ENCODE peak calls at places on chromosome 16, in four cellular contexts. C is HCT116, M is WTC11, A is HepG2. O is an unnamed sample.

GRCh38 chr16:85104821-85105391 is 7.4 kb downstream of the CIBAR2 start:
- DNase-seq in M (no peak), C (no peak), A (no peak), O (no peak)

GRCh38 chr16:58882292-58882691 is 148.2 kb upstream of the GOT2 start:
- DNase-seq in C (no peak), A (no peak), M (no peak), O (no peak)

GRCh38 chr16:85286970-85287814 is 174.9 kb upstream of the CIBAR2 start:
- DNase-seq in M (no peak), A (no peak), C (no peak), O (no peak)

GRCh38 chr16:47136101-47136820 is 7.5 kb downstream of the NETO2 start:
- DNase-seq in C (peak), M (no peak), A (peak), O (no peak)

GRCh38 chr16:26231647-26232046 is 539.9 kb downstream of the HS3ST4 start:
- DNase-seq in C (no peak), M (no peak), A (no peak), O (no peak)

GRCh38 chr16:22116095-22116700 is 23.9 kb downstream of the VWA3A start:
- DNase-seq in M (no peak), C (no peak), A (no peak), O (no peak)

GRCh38 chr16:58063377-58064076 is 38.0 kb downstream of the MMP15 start:
- DNase-seq in C (no peak), A (no peak), M (no peak), O (no peak)

GRCh38 chr16:56580391-56581048 is 8.8 kb upstream of the MT3 start:
- DNase-seq in M (no peak), A (no peak), C (no peak), O (no peak)

GRCh38 chr16:84712801-84713775 is 13.3 kb downstream of the USP10 start:
- DNase-seq in A (peak), M (no peak), C (no peak), O (no peak)

GRCh38 chr16:22402191-22402590 is 27.8 kb upstream of the CDR2 start:
- DNase-seq in C (no peak), M (no peak), A (no peak), O (no peak)

GRCh38 chr16:47499700-47500264 is 38.7 kb downstream of the PHKB start:
- DNase-seq in C (no peak), A (peak), M (no peak), O (no peak)

GRCh38 chr16:84606081-84606875 is 11.6 kb downstream of the COTL1 start:
- DNase-seq in M (no peak), C (no peak), A (no peak), O (no peak)

GRCh38 chr16:48321307-48322036 is 63.7 kb downstream of the SIAH1 start:
- DNase-seq in C (no peak), A (no peak), M (no peak), O (no peak)

GRCh38 chr16:27080870-27081269 is 14.1 kb downstream of the C16orf82 start:
- DNase-seq in M (peak), C (peak), A (peak), O (peak)

GRCh38 chr16:28210979-28211505 is 723 bp downstream of the XPO6 start:
- DNase-seq in M (peak), C (no peak), A (peak), O (peak)

GRCh38 chr16:68372381-68372720 is 61.5 kb downstream of the PRMT7 start:
- DNase-seq in M (no peak), C (no peak), A (no peak), O (no peak)

GRCh38 chr16:27223701-27224100 is 20.4 kb downstream of the KDM8 start:
- DNase-seq in A (no peak), C (no peak), M (no peak), O (no peak)

GRCh38 chr16:23469814-23470213 is 16.8 kb upstream of the COG7 start:
- DNase-seq in C (peak), M (no peak), A (no peak), O (no peak)

GRCh38 chr16:54285414-54286066 is 1.0 kb downstream of the IRX3 start:
- DNase-seq in C (no peak), A (peak), M (peak), O (peak)

GRCh38 chr16:3938471-3938842 is 57.9 kb upstream of the CREBBP start:
- DNase-seq in M (no peak), C (no peak), A (no peak), O (no peak)

GRCh38 chr16:46947900-46948547 is 25.4 kb downstream of the DNAJA2 start:
- DNase-seq in A (peak), M (peak), C (peak), O (peak)

GRCh38 chr16:62190426-62190825 is 154.2 kb upstream of the CDH8 start:
- DNase-seq in A (peak), C (no peak), M (no peak), O (no peak)

GRCh38 chr16:11202260-11203091 is 53.5 kb downstream of the SOCS1 start:
- DNase-seq in C (no peak), M (no peak), A (no peak), O (no peak)

GRCh38 chr16:67528222-67528869 is at the start of gene RIPOR1:
- DNase-seq in M (peak), C (no peak), A (peak), O (peak)

GRCh38 chr16:64478258-64478906 is 643.5 kb downstream of the CDH11 start:
- DNase-seq in M (no peak), A (peak), C (no peak), O (no peak)

GRCh38 chr16:85091522-85091910 is 20.8 kb downstream of the CIBAR2 start:
- DNase-seq in M (no peak), A (no peak), C (no peak), O (no peak)

GRCh38 chr16:17520567-17520966 is 49.8 kb upstream of the XYLT1 start:
- DNase-seq in A (no peak), M (no peak), C (no peak), O (no peak)

GRCh38 chr16:69179255-69180010 is 7.5 kb upstream of the SNTB2 start:
- DNase-seq in A (peak), C (no peak), M (no peak), O (no peak)

GRCh38 chr16:17470871-17471744 is at the start of gene XYLT1:
- DNase-seq in C (no peak), M (peak), A (no peak), O (no peak)

GRCh38 chr16:69703638-69704037 is 22.7 kb downstream of the NQO1 start:
- DNase-seq in C (no peak), M (no peak), A (no peak), O (no peak)

GRCh38 chr16:23974223-23974622 is 138.4 kb downstream of the PRKCB start:
- DNase-seq in C (no peak), M (peak), A (no peak), O (peak)

GRCh38 chr16:50696575-50697420 is 3.4 kb downstream of the NOD2 start:
- DNase-seq in A (peak), C (peak), M (no peak), O (no peak)

GRCh38 chr16:85395207-85395912 is 217.8 kb upstream of the GSE1 start:
- DNase-seq in A (peak), M (peak), C (peak), O (peak)

GRCh38 chr16:61900482-61900881 is 135.8 kb downstream of the CDH8 start:
- DNase-seq in M (no peak), C (no peak), A (no peak), O (no peak)

GRCh38 chr16:9191274-9191850 is 99.9 kb downstream of the HAPSTR1 start:
- DNase-seq in A (no peak), C (no peak), M (no peak), O (no peak)

GRCh38 chr16:4097826-4098240 is 18.4 kb downstream of the ADCY9 start:
- DNase-seq in A (no peak), M (no peak), C (no peak), O (no peak)

GRCh38 chr16:86229283-86229682 is 281.0 kb upstream of the FOXF1 start:
- DNase-seq in M (no peak), A (no peak), C (no peak), O (no peak)

GRCh38 chr16:53043986-53044571 is 8.6 kb downstream of the CHD9NB start:
- DNase-seq in C (no peak), M (peak), A (peak), O (peak)
- TF ChIP-seq SP1 in C (no peak), M (peak), A (no peak), O (no peak)

GRCh38 chr16:88920618-88921602 is 54.5 kb upstream of the PABPN1L start:
- DNase-seq in M (no peak), C (no peak), A (no peak), O (no peak)
- TF ChIP-seq SP1 in M (no peak), C (no peak), A (no peak), O (no peak)

GRCh38 chr16:1152123-1152638 is 725 bp upstream of the CACNA1H start:
- DNase-seq in M (peak), C (no peak), A (no peak), O (peak)
- TF ChIP-seq SP1 in M (no peak), C (no peak), A (no peak), O (no peak)

GRCh38 chr16:66490774-66491715 is 58.9 kb downstream of the TK2 start:
- DNase-seq in A (no peak), M (no peak), C (no peak), O (no peak)

GRCh38 chr16:66493490-66494401 is 56.2 kb downstream of the TK2 start:
- DNase-seq in A (no peak), M (peak), C (no peak), O (no peak)

GRCh38 chr16:66491716-66492064 is 58.2 kb downstream of the TK2 start:
- DNase-seq in A (no peak), C (no peak), M (peak), O (no peak)

GRCh38 chr16:66494916-66495315 is 55.0 kb downstream of the TK2 start:
- DNase-seq in A (no peak), C (no peak), M (no peak), O (no peak)

GRCh38 chr16:66495440-66495839 is 54.5 kb downstream of the TK2 start:
- DNase-seq in A (no peak), C (no peak), M (no peak), O (no peak)
- TF ChIP-seq SP1 in A (no peak), C (no peak), M (no peak), O (no peak)

GRCh38 chr16:13797718-13798117 is 122.2 kb upstream of the ERCC4 start:
- DNase-seq in A (no peak), M (no peak), C (no peak), O (no peak)
- TF ChIP-seq SP1 in A (no peak), M (no peak), C (no peak), O (no peak)

GRCh38 chr16:15739449-15739848 is 89.4 kb downstream of the NDE1 start:
- DNase-seq in M (no peak), A (no peak), C (no peak), O (no peak)
- TF ChIP-seq SP1 in M (no peak), A (no peak), C (no peak), O (no peak)